ENCODE peak calls at places on chromosome 10, in eight cellular contexts. C is stimulated activated CD8-positive, alpha-beta memory T cell treated with anti-CD3 and anti-CD28 coated beads, Interleukin-12 subunit alpha, Interleukin-12 subunit beta, amount 100 ng/mL, for 1 hour; R is activated naive CD4-positive, alpha-beta T cell treated with anti-CD3 and anti-CD28 coated beads for 36 hours; E is caudate nucleus; S is tibial artery; G is tibial nerve; W is CD8-positive, alpha-beta memory T cell; P is glutamatergic neuron. Y is an unnamed sample.

GRCh38 chr10:13535346-13535745 is 6.5 kb upstream of the BEND7 start:
- DNase-seq in S (no peak), W (no peak), P (no peak), R (no peak), E (no peak), C (no peak), G (no peak), Y (no peak)

GRCh38 chr10:102401735-102402511 is 6.4 kb downstream of the NFKB2 start:
- DNase-seq in E (no peak), G (no peak), C (no peak), S (no peak), W (no peak), P (no peak), R (no peak), Y (no peak)

GRCh38 chr10:93465806-93466675 is 16.1 kb downstream of the MYOF start:
- DNase-seq in C (no peak), E (no peak), G (peak; percentile 64), R (no peak), S (peak; percentile 93), W (no peak), P (no peak), Y (no peak)

GRCh38 chr10:69215405-69216176 is 4.5 kb upstream of the HKDC1 start:
- DNase-seq in G (no peak), E (no peak), C (no peak), W (peak; percentile 26), P (no peak), R (peak; percentile 76), S (no peak), Y (no peak)

GRCh38 chr10:59698326-59698725 is 11.3 kb downstream of the SLC16A9 start:
- DNase-seq in R (no peak), W (no peak), S (no peak), E (peak; percentile 18), G (no peak), P (no peak), C (no peak), Y (no peak)

GRCh38 chr10:86961481-86962091 is 3.2 kb downstream of the SNCG start:
- DNase-seq in C (no peak), G (no peak), R (no peak), E (no peak), W (no peak), P (no peak), S (peak; percentile 20), Y (no peak)

GRCh38 chr10:72419241-72419640 is 64.5 kb upstream of the DNAJB12 start:
- DNase-seq in S (no peak), E (no peak), W (no peak), C (no peak), P (no peak), G (no peak), R (no peak), Y (no peak)

GRCh38 chr10:91691981-91692380 is 59.1 kb upstream of the PPP1R3C start:
- DNase-seq in S (no peak), C (no peak), W (no peak), P (no peak), R (no peak), G (no peak), E (no peak), Y (no peak)

GRCh38 chr10:72257051-72257892 is 16.5 kb upstream of the DDIT4 start:
- DNase-seq in P (no peak), C (no peak), G (no peak), W (no peak), R (peak; percentile 55), E (no peak), S (no peak), Y (no peak)

GRCh38 chr10:96456296-96456840 is 57.4 kb downstream of the TLL2 start:
- DNase-seq in W (no peak), G (no peak), R (no peak), P (no peak), E (no peak), C (no peak), S (no peak), Y (no peak)